ENCODE peak calls at places on chromosomes 12 and 14, in seven cellular contexts. One of them, this sample, is unnamed.

GRCh38 chr12:6607751-6608591 is 792 bp upstream of the CHD4 start:
- DNase-seq in skeletal muscle cell: no peak
- DNase-seq in WERI-Rb-1: peak
- DNase-seq in BJ: no peak
- DNase-seq in AG10803: no peak
- DNase-seq in HFFc6: peak
- DNase-seq in A549: peak
- DNase-seq in this sample: no peak

GRCh38 chr12:53664191-53664590 is 11.7 kb downstream of the ATP5MC2 start:
- DNase-seq in skeletal muscle cell: no peak
- DNase-seq in WERI-Rb-1: no peak
- DNase-seq in BJ: no peak
- DNase-seq in AG10803: no peak
- DNase-seq in HFFc6: no peak
- DNase-seq in A549: no peak
- DNase-seq in this sample: no peak

GRCh38 chr12:113601656-113602263 is 130.1 kb upstream of the LHX5 start:
- DNase-seq in skeletal muscle cell: no peak
- DNase-seq in WERI-Rb-1: no peak
- DNase-seq in BJ: no peak
- DNase-seq in AG10803: no peak
- DNase-seq in HFFc6: no peak
- DNase-seq in A549: no peak
- DNase-seq in this sample: no peak

GRCh38 chr14:24312736-24313507 is 1.6 kb downstream of the LTB4R start:
- DNase-seq in skeletal muscle cell: no peak
- DNase-seq in WERI-Rb-1: no peak
- DNase-seq in BJ: no peak
- DNase-seq in AG10803: no peak
- DNase-seq in HFFc6: no peak
- DNase-seq in A549: no peak
- DNase-seq in this sample: no peak

GRCh38 chr12:87995581-87996178 is 33.5 kb downstream of the C12orf50 start:
- DNase-seq in skeletal muscle cell: peak
- DNase-seq in WERI-Rb-1: peak
- DNase-seq in BJ: peak
- DNase-seq in AG10803: peak
- DNase-seq in HFFc6: peak
- DNase-seq in A549: peak
- DNase-seq in this sample: peak

GRCh38 chr12:38838211-38838850 is 67.1 kb downstream of the CPNE8 start:
- DNase-seq in skeletal muscle cell: no peak
- DNase-seq in WERI-Rb-1: no peak
- DNase-seq in BJ: no peak
- DNase-seq in AG10803: no peak
- DNase-seq in HFFc6: no peak
- DNase-seq in A549: no peak
- DNase-seq in this sample: no peak

GRCh38 chr14:30194769-30195168 is 267.1 kb upstream of the PRKD1 start:
- DNase-seq in skeletal muscle cell: peak
- DNase-seq in WERI-Rb-1: no peak
- DNase-seq in BJ: peak
- DNase-seq in AG10803: peak
- DNase-seq in HFFc6: peak
- DNase-seq in A549: no peak
- DNase-seq in this sample: peak

GRCh38 chr12:114767081-114767480 is 83.1 kb upstream of the TBX3 start:
- DNase-seq in skeletal muscle cell: no peak
- DNase-seq in WERI-Rb-1: no peak
- DNase-seq in BJ: no peak
- DNase-seq in AG10803: no peak
- DNase-seq in HFFc6: no peak
- DNase-seq in A549: no peak
- DNase-seq in this sample: no peak

GRCh38 chr12:72673853-72674252 is 401.7 kb downstream of the TRHDE start:
- DNase-seq in skeletal muscle cell: no peak
- DNase-seq in WERI-Rb-1: no peak
- DNase-seq in BJ: no peak
- DNase-seq in AG10803: no peak
- DNase-seq in HFFc6: no peak
- DNase-seq in A549: no peak
- DNase-seq in this sample: no peak

GRCh38 chr14:85217412-85217811 is 312.5 kb upstream of the FLRT2 start:
- DNase-seq in skeletal muscle cell: no peak
- DNase-seq in WERI-Rb-1: no peak
- DNase-seq in BJ: peak
- DNase-seq in AG10803: no peak
- DNase-seq in HFFc6: peak
- DNase-seq in A549: no peak
- DNase-seq in this sample: no peak

GRCh38 chr12:33488036-33488435 is 48.4 kb upstream of the SYT10 start:
- DNase-seq in skeletal muscle cell: no peak
- DNase-seq in WERI-Rb-1: no peak
- DNase-seq in BJ: no peak
- DNase-seq in AG10803: no peak
- DNase-seq in HFFc6: no peak
- DNase-seq in A549: no peak
- DNase-seq in this sample: no peak

GRCh38 chr14:32508281-32508680 is 179.2 kb downstream of the AKAP6 start:
- DNase-seq in skeletal muscle cell: no peak
- DNase-seq in WERI-Rb-1: no peak
- DNase-seq in BJ: no peak
- DNase-seq in AG10803: peak
- DNase-seq in HFFc6: no peak
- DNase-seq in A549: no peak
- DNase-seq in this sample: no peak

GRCh38 chr12:31235868-31236395 is 90.0 kb downstream of the SINHCAF start:
- DNase-seq in skeletal muscle cell: no peak
- DNase-seq in WERI-Rb-1: no peak
- DNase-seq in BJ: no peak
- DNase-seq in AG10803: no peak
- DNase-seq in HFFc6: no peak
- DNase-seq in A549: no peak
- DNase-seq in this sample: no peak

GRCh38 chr14:26719514-26719913 is 121.7 kb upstream of the NOVA1 start:
- DNase-seq in skeletal muscle cell: peak
- DNase-seq in WERI-Rb-1: no peak
- DNase-seq in BJ: no peak
- DNase-seq in AG10803: peak
- DNase-seq in HFFc6: no peak
- DNase-seq in A549: no peak
- DNase-seq in this sample: peak

GRCh38 chr12:121581681-121582439 is 1.0 kb upstream of the KDM2B start:
- DNase-seq in skeletal muscle cell: no peak
- DNase-seq in WERI-Rb-1: no peak
- DNase-seq in BJ: no peak
- DNase-seq in AG10803: peak
- DNase-seq in HFFc6: peak
- DNase-seq in A549: no peak
- DNase-seq in this sample: no peak

GRCh38 chr12:122064034-122064777 is 14.3 kb upstream of the MLXIP start:
- DNase-seq in skeletal muscle cell: peak
- DNase-seq in WERI-Rb-1: peak
- DNase-seq in BJ: peak
- DNase-seq in AG10803: peak
- DNase-seq in HFFc6: peak
- DNase-seq in A549: peak
- DNase-seq in this sample: peak

GRCh38 chr12:88375960-88376305 is 204.3 kb downstream of the KITLG start:
- DNase-seq in skeletal muscle cell: no peak
- DNase-seq in WERI-Rb-1: no peak
- DNase-seq in BJ: no peak
- DNase-seq in AG10803: no peak
- DNase-seq in HFFc6: no peak
- DNase-seq in A549: no peak
- DNase-seq in this sample: no peak

GRCh38 chr12:43462741-43463140 is 89.3 kb downstream of the ADAMTS20 start:
- DNase-seq in skeletal muscle cell: no peak
- DNase-seq in WERI-Rb-1: no peak
- DNase-seq in BJ: no peak
- DNase-seq in AG10803: no peak
- DNase-seq in HFFc6: no peak
- DNase-seq in A549: no peak
- DNase-seq in this sample: no peak

GRCh38 chr12:6958609-6959375 is 7.6 kb downstream of the PTPN6 start:
- DNase-seq in skeletal muscle cell: no peak
- DNase-seq in WERI-Rb-1: no peak
- DNase-seq in BJ: no peak
- DNase-seq in AG10803: no peak
- DNase-seq in HFFc6: no peak
- DNase-seq in A549: no peak
- DNase-seq in this sample: no peak

GRCh38 chr14:84064296-84064695 is 1465.6 kb upstream of the FLRT2 start:
- DNase-seq in skeletal muscle cell: no peak
- DNase-seq in WERI-Rb-1: no peak
- DNase-seq in BJ: no peak
- DNase-seq in AG10803: no peak
- DNase-seq in HFFc6: no peak
- DNase-seq in A549: no peak
- DNase-seq in this sample: no peak

GRCh38 chr14:67738740-67739504 is 37.2 kb downstream of the RDH12 start:
- DNase-seq in skeletal muscle cell: peak
- DNase-seq in WERI-Rb-1: no peak
- DNase-seq in BJ: peak
- DNase-seq in AG10803: peak
- DNase-seq in HFFc6: peak
- DNase-seq in A549: peak
- DNase-seq in this sample: peak

GRCh38 chr14:23564181-23564812 is 3.3 kb downstream of the AP1G2 start:
- DNase-seq in skeletal muscle cell: no peak
- DNase-seq in WERI-Rb-1: no peak
- DNase-seq in BJ: no peak
- DNase-seq in AG10803: no peak
- DNase-seq in HFFc6: no peak
- DNase-seq in A549: no peak
- DNase-seq in this sample: no peak

GRCh38 chr14:38404100-38404541 is 148.2 kb upstream of the CLEC14A start:
- DNase-seq in skeletal muscle cell: peak
- DNase-seq in WERI-Rb-1: no peak
- DNase-seq in BJ: peak
- DNase-seq in AG10803: peak
- DNase-seq in HFFc6: peak
- DNase-seq in A549: no peak
- DNase-seq in this sample: peak

GRCh38 chr12:89244536-89244935 is 107.8 kb downstream of the DUSP6 start:
- DNase-seq in skeletal muscle cell: no peak
- DNase-seq in WERI-Rb-1: no peak
- DNase-seq in BJ: no peak
- DNase-seq in AG10803: peak
- DNase-seq in HFFc6: no peak
- DNase-seq in A549: no peak
- DNase-seq in this sample: no peak

GRCh38 chr12:121287267-121287954 is 9.1 kb downstream of the CAMKK2 start:
- DNase-seq in skeletal muscle cell: peak
- DNase-seq in WERI-Rb-1: peak
- DNase-seq in BJ: no peak
- DNase-seq in AG10803: peak
- DNase-seq in HFFc6: peak
- DNase-seq in A549: no peak
- DNase-seq in this sample: no peak